ENCODE peak calls at places on chromosomes 7 and 10, in ten cellular contexts. V is PC-3, E is right cardiac atrium, R is neuronal stem cell, D is fibroblast of mammary gland, K is H1, Y is GM23248, B is lower leg skin, J is epithelial cell of proximal tubule, N is PC-9. Z is an unnamed sample.

GRCh38 chr10:53894145-53894544 is 906.9 kb downstream of the PCDH15 start:
- DNase-seq in K (no peak), V (no peak), Y (no peak), N (no peak), R (no peak), B (no peak), E (no peak), D (no peak), J (no peak), Z (no peak)

GRCh38 chr10:44932338-44933116 is 21.4 kb downstream of the TMEM72 start:
- DNase-seq in N (peak; percentile 86), R (peak; percentile 74), V (peak; percentile 91), B (peak; percentile 97), K (peak; percentile 73), E (peak; percentile 92), Y (peak; percentile 85), D (peak; percentile 77), J (no peak), Z (peak; percentile 36)

GRCh38 chr7:3095046-3095445 is 51.4 kb upstream of the CARD11 start:
- DNase-seq in K (no peak), Y (no peak), N (no peak), R (no peak), J (no peak), V (no peak), E (no peak), D (no peak), B (no peak), Z (no peak)

GRCh38 chr7:101622609-101623178 is 6.4 kb downstream of the MYL10 start:
- DNase-seq in J (no peak), Y (no peak), D (no peak), E (no peak), K (no peak), V (no peak), N (no peak), R (no peak), B (no peak), Z (no peak)

GRCh38 chr7:128268233-128268632 is 27.2 kb downstream of the LEP start:
- DNase-seq in E (no peak), V (no peak), B (peak; percentile 50), D (no peak), R (no peak), N (no peak), K (no peak), J (no peak), Y (no peak), Z (no peak)

GRCh38 chr7:141754939-141755338 is 9.0 kb upstream of the TAS2R3 start:
- DNase-seq in R (peak; percentile 9), B (no peak), Y (peak; percentile 44), J (no peak), E (no peak), D (peak; percentile 36), K (no peak), V (peak; percentile 47), N (no peak), Z (no peak)

GRCh38 chr7:23471090-23471859 is 984 bp upstream of the IGF2BP3 start:
- DNase-seq in N (peak; percentile 99), K (no peak), B (no peak), Y (peak; percentile 79), D (no peak), R (peak; percentile 92), E (no peak), J (no peak), V (peak; percentile 78), Z (no peak)

GRCh38 chr10:98684019-98684899 is 237.5 kb upstream of the HPS1 start:
- DNase-seq in E (no peak), V (no peak), N (no peak), J (no peak), D (no peak), K (no peak), R (no peak), Y (no peak), B (no peak), Z (no peak)

GRCh38 chr10:97074256-97075145 is 111.3 kb downstream of the SLIT1 start:
- DNase-seq in R (no peak), Y (no peak), N (no peak), B (no peak), K (no peak), D (no peak), E (no peak), V (no peak), J (no peak), Z (no peak)

GRCh38 chr7:831596-832291 is 532 bp upstream of the SUN1 start:
- DNase-seq in E (no peak), D (peak; percentile 95), V (peak; percentile 90), J (peak; percentile 82), N (peak; percentile 58), Y (peak; percentile 94), K (no peak), B (no peak), R (no peak), Z (peak; percentile 90)

GRCh38 chr10:132163278-132163765 is 23.4 kb upstream of the DPYSL4 start:
- DNase-seq in B (no peak), K (peak; percentile 73), V (peak; percentile 80), R (peak; percentile 51), E (no peak), J (no peak), D (no peak), Y (peak; percentile 51), N (no peak), Z (no peak)

DNA sequence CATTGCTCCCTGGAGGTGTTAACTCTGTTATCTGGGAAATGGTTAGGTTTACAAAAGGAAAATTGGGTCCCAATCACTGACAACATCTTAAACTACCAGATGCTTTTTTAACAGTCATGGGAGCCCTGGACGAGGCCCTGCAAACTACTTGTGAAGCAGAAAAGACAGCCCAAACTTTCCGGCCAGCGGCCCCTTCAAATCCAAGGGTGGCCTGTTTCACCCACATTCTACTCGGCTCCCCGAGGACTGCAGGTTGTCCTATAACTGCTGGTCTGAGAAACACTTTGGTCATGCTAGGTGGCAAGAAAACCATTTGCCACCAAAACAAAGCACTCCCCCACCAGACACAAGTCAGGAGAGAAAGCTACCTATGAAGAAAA is 2.6 kb downstream of the TUBGCP2 start:
- DNase-seq in K (no peak), E (no peak), R (no peak), Y (no peak), N (no peak), B (no peak), J (no peak), D (no peak), V (no peak), Z (no peak)
- H3K4me3 ChIP-seq in K (no peak overlapping the region), E (no peak overlapping the region), R (no peak overlapping the region), Y (no peak overlapping the region), N (no peak overlapping the region), B (no peak overlapping the region), J (no peak overlapping the region), D (no peak overlapping the region), V (no peak overlapping the region), Z (no peak overlapping the region)

DNA sequence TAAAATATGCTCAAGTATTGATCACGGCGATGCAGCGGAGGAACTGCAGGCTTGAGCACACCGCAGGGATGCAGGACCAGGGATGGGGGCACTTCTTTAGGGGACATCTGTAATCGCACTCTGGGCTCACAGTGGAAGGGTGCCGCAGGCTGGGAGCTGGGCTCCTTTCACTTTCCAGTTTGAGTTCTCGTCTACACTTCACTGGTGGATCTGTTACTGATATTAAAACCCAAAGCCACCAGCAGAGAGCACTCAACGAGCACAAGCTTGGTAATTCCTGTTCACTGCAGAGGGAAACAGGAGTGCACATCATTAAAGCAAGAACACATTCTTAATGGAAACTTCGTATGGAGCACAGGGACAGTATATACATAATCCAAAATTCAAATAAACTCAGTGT is 91.3 kb downstream of the PARD3 start:
- DNase-seq in D (peak; percentile 82), R (no peak), B (peak; percentile 83), N (no peak), J (no peak), E (no peak), K (no peak), V (peak; percentile 96), Y (peak; percentile 86), Z (no peak)
- H3K4me3 ChIP-seq in D (peak overlapping the region; percentile 37), R (no peak overlapping the region), B (no peak overlapping the region), N (no peak overlapping the region), J (peak overlapping the region; percentile 15), E (no peak overlapping the region), K (no peak overlapping the region), V (peak overlapping the region; percentile 38), Y (peak overlapping the region; percentile 75), Z (peak overlapping the region; percentile 57)

DNA sequence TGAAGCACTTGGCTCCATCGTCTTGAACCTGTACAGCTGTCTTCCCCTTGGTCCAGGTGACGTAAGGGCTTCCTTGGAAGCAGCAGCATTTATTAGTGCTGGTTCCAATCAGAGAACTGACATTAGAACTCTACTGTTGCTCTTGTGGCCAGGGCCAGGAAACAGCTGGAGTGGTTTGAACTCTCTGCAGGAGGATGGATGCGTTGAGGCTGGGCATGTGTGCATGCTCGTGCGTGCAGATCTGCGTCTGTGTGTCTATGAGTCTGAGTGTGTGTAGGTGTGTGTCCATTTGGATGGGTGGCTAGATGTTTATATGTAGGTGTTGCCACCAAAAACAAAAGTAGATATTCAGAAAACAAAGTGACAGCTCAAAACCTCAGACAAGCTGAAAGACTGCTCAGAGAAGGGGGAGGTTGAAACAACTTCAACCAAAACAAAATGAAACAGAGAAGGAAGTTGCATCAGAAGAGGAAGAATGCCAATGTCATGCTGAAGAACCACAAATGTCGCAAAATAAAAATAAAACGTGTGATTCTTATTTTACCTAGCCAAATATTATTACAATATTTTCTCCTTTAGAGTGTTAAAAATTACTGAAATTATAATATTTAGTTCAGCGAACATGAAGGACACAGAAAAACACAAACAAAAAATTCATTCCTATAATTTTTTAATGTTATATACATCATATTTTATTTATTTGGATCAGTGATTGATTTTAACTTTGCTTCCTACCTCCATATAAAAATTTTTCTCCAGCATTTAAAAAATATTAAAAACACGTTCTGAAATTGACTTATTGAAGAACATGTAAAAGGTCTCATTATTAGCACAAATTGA is 96.1 kb upstream of the MKLN1 start:
- DNase-seq in D (peak; percentile 59), V (no peak), R (no peak), E (peak; percentile 14), N (no peak), B (no peak), J (no peak), K (no peak), Y (peak; percentile 44), Z (no peak)
- H3K4me3 ChIP-seq in D (no peak overlapping the region), V (no peak overlapping the region), R (no peak overlapping the region), E (no peak overlapping the region), N (no peak overlapping the region), B (no peak overlapping the region), J (no peak overlapping the region), K (no peak overlapping the region), Y (no peak overlapping the region), Z (no peak overlapping the region)

GRCh38 chr7:20785211-20786048 is 1.3 kb downstream of the SP8 start:
- DNase-seq in N (no peak), J (no peak), D (no peak), K (no peak), B (peak; percentile 82), V (peak; percentile 21), Y (peak; percentile 47), R (no peak), E (no peak), Z (no peak)

GRCh38 chr7:20783131-20783715 is 3.5 kb downstream of the SP8 start:
- DNase-seq in J (no peak), V (no peak), E (no peak), N (no peak), B (no peak), K (no peak), R (no peak), D (no peak), Y (no peak), Z (no peak)

GRCh38 chr7:20786049-20786412 is 655 bp downstream of the SP8 start:
- DNase-seq in E (no peak), R (no peak), J (no peak), N (no peak), D (no peak), V (no peak), Y (no peak), B (no peak), K (no peak), Z (no peak)

GRCh38 chr7:20783716-20784310 is 2.9 kb downstream of the SP8 start:
- DNase-seq in B (peak; percentile 85), E (no peak), Y (peak; percentile 45), J (no peak), D (peak; percentile 11), V (peak; percentile 48), R (no peak), K (no peak), N (no peak), Z (no peak)

GRCh38 chr7:20784311-20785210 is 2.1 kb downstream of the SP8 start:
- DNase-seq in E (no peak), B (peak; percentile 84), V (peak; percentile 69), Y (peak; percentile 46), J (no peak), N (no peak), D (peak; percentile 8), R (no peak), K (no peak), Z (no peak)
- H3K4me3 ChIP-seq in E (peak overlapping the region; percentile 64), B (peak overlapping the region; percentile 2), V (peak overlapping the region; percentile 55), Y (peak overlapping the region; percentile 53), J (no peak overlapping the region), N (no peak overlapping the region), D (no peak overlapping the region), R (no peak overlapping the region), K (peak overlapping the region; percentile 66), Z (peak overlapping the region; percentile 92)